ENCODE peak calls at places on chromosomes 7 and 10, in four cellular contexts. One of them, this sample, is unnamed.
A peak's percentile ranks its signal among the peaks of the same experiment; 100 is the strongest.

GRCh38 chr10:92691591-92692084 is 1.9 kb downstream of the HHEX start:
- DNase-seq in bronchial epithelial cell: no peak
- DNase-seq in cardiac fibroblast: no peak
- DNase-seq in spleen: peak; percentile 95
- DNase-seq in this sample: no peak

GRCh38 chr7:11895352-11895751 is 63.4 kb upstream of the THSD7A start:
- DNase-seq in bronchial epithelial cell: no peak
- DNase-seq in cardiac fibroblast: no peak
- DNase-seq in spleen: no peak
- DNase-seq in this sample: no peak

GRCh38 chr7:133836666-133837065 is 290.5 kb upstream of the LRGUK start:
- DNase-seq in bronchial epithelial cell: no peak
- DNase-seq in cardiac fibroblast: no peak
- DNase-seq in spleen: no peak
- DNase-seq in this sample: no peak

GRCh38 chr7:127578036-127578684 is 7.2 kb downstream of the GCC1 start:
- DNase-seq in bronchial epithelial cell: peak; percentile 29
- DNase-seq in cardiac fibroblast: peak; percentile 34
- DNase-seq in spleen: no peak
- DNase-seq in this sample: peak; percentile 22

GRCh38 chr7:56063882-56064625 is at the start of gene SUMF2:
- DNase-seq in cardiac fibroblast: peak; percentile 90
- DNase-seq in bronchial epithelial cell: peak; percentile 74
- DNase-seq in spleen: peak; percentile 96
- DNase-seq in this sample: peak; percentile 86

GRCh38 chr10:127715782-127716378 is 21.1 kb upstream of the FOXI2 start:
- DNase-seq in spleen: no peak
- DNase-seq in cardiac fibroblast: peak; percentile 38
- DNase-seq in bronchial epithelial cell: peak; percentile 49
- DNase-seq in this sample: peak; percentile 8

GRCh38 chr7:93142127-93142526 is 6.1 kb downstream of the SAMD9L start:
- DNase-seq in bronchial epithelial cell: peak; percentile 71
- DNase-seq in cardiac fibroblast: peak; percentile 43
- DNase-seq in spleen: no peak
- DNase-seq in this sample: no peak

GRCh38 chr10:101139421-101139911 is 8.4 kb downstream of the TLX1 start:
- DNase-seq in cardiac fibroblast: peak; percentile 34
- DNase-seq in spleen: no peak
- DNase-seq in bronchial epithelial cell: no peak
- DNase-seq in this sample: no peak

GRCh38 chr10:5592070-5592469 is 67.3 kb downstream of the CALML3 start:
- DNase-seq in bronchial epithelial cell: no peak
- DNase-seq in spleen: peak; percentile 46
- DNase-seq in cardiac fibroblast: no peak
- DNase-seq in this sample: no peak

GRCh38 chr10:58588673-58589265 is 76.1 kb downstream of the BICC1 start:
- DNase-seq in bronchial epithelial cell: peak; percentile 34
- DNase-seq in cardiac fibroblast: no peak
- DNase-seq in spleen: no peak
- DNase-seq in this sample: no peak

GRCh38 chr10:96448558-96448957 is 65.2 kb downstream of the TLL2 start:
- DNase-seq in bronchial epithelial cell: no peak
- DNase-seq in cardiac fibroblast: no peak
- DNase-seq in spleen: no peak
- DNase-seq in this sample: no peak

GRCh38 chr7:21028186-21028989 is 241.7 kb upstream of the SP8 start:
- DNase-seq in spleen: no peak
- DNase-seq in bronchial epithelial cell: peak; percentile 84
- DNase-seq in cardiac fibroblast: peak; percentile 37
- DNase-seq in this sample: peak; percentile 1
- H3K4me3 ChIP-seq in spleen: no peak overlapping the region
- H3K4me3 ChIP-seq in bronchial epithelial cell: no peak overlapping the region
- H3K4me3 ChIP-seq in cardiac fibroblast: no peak overlapping the region
- H3K4me3 ChIP-seq in this sample: no peak overlapping the region

DNA sequence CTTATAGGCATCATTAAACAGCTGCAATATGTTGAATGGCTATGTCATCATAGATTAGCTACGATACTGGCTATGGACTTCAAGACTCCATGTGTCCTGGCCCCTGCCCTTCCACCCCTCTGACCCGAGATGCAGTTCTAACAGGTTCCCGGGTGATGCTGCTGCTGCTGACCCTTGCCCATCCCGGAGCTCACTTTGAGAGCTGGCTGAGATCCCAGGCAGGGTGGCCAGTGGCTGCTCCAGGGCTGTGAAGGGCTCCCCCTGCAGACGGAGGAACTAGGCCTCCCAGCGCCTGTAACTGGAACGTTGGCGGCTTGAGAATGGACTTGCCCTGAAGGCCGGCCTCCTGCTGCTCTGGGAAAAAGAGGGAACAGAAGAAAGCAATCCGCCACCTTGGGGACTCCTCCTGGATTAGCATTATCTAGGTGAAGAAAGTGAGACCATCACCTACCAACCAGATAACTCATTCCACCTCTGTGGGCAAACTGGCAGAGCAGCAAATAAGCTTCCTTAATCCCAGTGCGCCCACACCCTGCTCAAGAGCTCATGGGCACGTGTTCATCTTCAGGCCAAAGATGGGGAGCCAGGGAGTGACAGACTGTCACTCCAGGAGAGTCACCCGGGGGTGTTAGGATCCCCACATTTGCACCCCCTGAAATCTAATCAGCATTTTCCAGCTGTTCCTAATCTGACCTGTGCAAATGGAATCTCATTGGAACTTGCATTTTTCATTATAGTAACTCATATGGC is 56.8 kb downstream of the PARP12 start:
- DNase-seq in spleen: peak; percentile 54
- DNase-seq in cardiac fibroblast: peak; percentile 32
- DNase-seq in bronchial epithelial cell: peak; percentile 12
- DNase-seq in this sample: no peak
- TF ChIP-seq CTCF in spleen: no peak
- TF ChIP-seq CTCF in cardiac fibroblast: peak; percentile 52
- TF ChIP-seq CTCF in bronchial epithelial cell: peak; percentile 63
- TF ChIP-seq CTCF in this sample: peak; percentile 55

GRCh38 chr10:21296575-21297355 is 228.7 kb downstream of the SKIDA1 start:
- DNase-seq in spleen: no peak
- DNase-seq in cardiac fibroblast: no peak
- DNase-seq in bronchial epithelial cell: no peak
- DNase-seq in this sample: no peak

GRCh38 chr10:21292763-21293517 is 232.5 kb downstream of the SKIDA1 start:
- DNase-seq in bronchial epithelial cell: peak; percentile 95
- DNase-seq in spleen: no peak
- DNase-seq in cardiac fibroblast: peak; percentile 99
- DNase-seq in this sample: peak; percentile 99

GRCh38 chr10:21290499-21291160 is 234.9 kb downstream of the SKIDA1 start:
- DNase-seq in spleen: no peak
- DNase-seq in cardiac fibroblast: no peak
- DNase-seq in bronchial epithelial cell: no peak
- DNase-seq in this sample: no peak

GRCh38 chr10:21297525-21298383 is 227.7 kb downstream of the SKIDA1 start:
- DNase-seq in spleen: no peak
- DNase-seq in bronchial epithelial cell: no peak
- DNase-seq in cardiac fibroblast: peak; percentile 65
- DNase-seq in this sample: no peak

GRCh38 chr10:21293518-21294356 is 231.7 kb downstream of the SKIDA1 start:
- DNase-seq in spleen: no peak
- DNase-seq in bronchial epithelial cell: no peak
- DNase-seq in cardiac fibroblast: no peak
- DNase-seq in this sample: peak; percentile 61
- H3K4me3 ChIP-seq in spleen: no peak overlapping the region
- H3K4me3 ChIP-seq in bronchial epithelial cell: no peak overlapping the region
- H3K4me3 ChIP-seq in cardiac fibroblast: no peak overlapping the region
- H3K4me3 ChIP-seq in this sample: peak overlapping the region; percentile 0

GRCh38 chr10:64648915-64649314 is 1127.7 kb downstream of the REEP3 start:
- DNase-seq in spleen: no peak
- DNase-seq in bronchial epithelial cell: no peak
- DNase-seq in cardiac fibroblast: no peak
- DNase-seq in this sample: no peak
- TF ChIP-seq CTCF in spleen: no peak
- TF ChIP-seq CTCF in bronchial epithelial cell: no peak
- TF ChIP-seq CTCF in cardiac fibroblast: no peak
- TF ChIP-seq CTCF in this sample: no peak